ENCODE peak calls at places on chromosomes 7 and 10, in eight cellular contexts. One of them, this sample, is unnamed.

GRCh38 chr7:157003445-157004049 is 6.9 kb downstream of the MNX1 start:
- DNase-seq in stimulated activated CD4-positive, alpha-beta T cell treated with anti-CD3 and anti-CD28 coated beads, TNF-alpha, amount 100 ng/mL, for 24 hours: no peak
- DNase-seq in endothelial cell: peak; percentile 13
- DNase-seq in GM12891: no peak
- DNase-seq in left colon: peak; percentile 87
- DNase-seq in substantia nigra: no peak
- DNase-seq in bronchial epithelial cell: no peak
- DNase-seq in C1 segment of cervical spinal cord: no peak
- DNase-seq in this sample: no peak

GRCh38 chr7:1449501-1449900 is 9.8 kb downstream of the MICALL2 start:
- DNase-seq in stimulated activated CD4-positive, alpha-beta T cell treated with anti-CD3 and anti-CD28 coated beads, TNF-alpha, amount 100 ng/mL, for 24 hours: no peak
- DNase-seq in endothelial cell: no peak
- DNase-seq in GM12891: no peak
- DNase-seq in left colon: no peak
- DNase-seq in substantia nigra: no peak
- DNase-seq in bronchial epithelial cell: no peak
- DNase-seq in C1 segment of cervical spinal cord: no peak
- DNase-seq in this sample: no peak

GRCh38 chr7:142796001-142796500 is 25.3 kb downstream of the PRSS2 start:
- DNase-seq in stimulated activated CD4-positive, alpha-beta T cell treated with anti-CD3 and anti-CD28 coated beads, TNF-alpha, amount 100 ng/mL, for 24 hours: no peak
- DNase-seq in endothelial cell: no peak
- DNase-seq in GM12891: no peak
- DNase-seq in left colon: no peak
- DNase-seq in substantia nigra: no peak
- DNase-seq in bronchial epithelial cell: no peak
- DNase-seq in C1 segment of cervical spinal cord: no peak
- DNase-seq in this sample: peak; percentile 63

GRCh38 chr10:100978896-100979185 is 8.5 kb downstream of the MRPL43 start:
- DNase-seq in stimulated activated CD4-positive, alpha-beta T cell treated with anti-CD3 and anti-CD28 coated beads, TNF-alpha, amount 100 ng/mL, for 24 hours: no peak
- DNase-seq in endothelial cell: no peak
- DNase-seq in GM12891: no peak
- DNase-seq in left colon: no peak
- DNase-seq in substantia nigra: no peak
- DNase-seq in bronchial epithelial cell: no peak
- DNase-seq in C1 segment of cervical spinal cord: no peak
- DNase-seq in this sample: no peak

GRCh38 chr7:128450409-128450808 is 5.3 kb upstream of the HILPDA start:
- DNase-seq in stimulated activated CD4-positive, alpha-beta T cell treated with anti-CD3 and anti-CD28 coated beads, TNF-alpha, amount 100 ng/mL, for 24 hours: no peak
- DNase-seq in endothelial cell: no peak
- DNase-seq in GM12891: no peak
- DNase-seq in left colon: no peak
- DNase-seq in substantia nigra: no peak
- DNase-seq in bronchial epithelial cell: no peak
- DNase-seq in C1 segment of cervical spinal cord: no peak
- DNase-seq in this sample: no peak

GRCh38 chr7:105941596-105941995 is 21.5 kb upstream of the CDHR3 start:
- DNase-seq in stimulated activated CD4-positive, alpha-beta T cell treated with anti-CD3 and anti-CD28 coated beads, TNF-alpha, amount 100 ng/mL, for 24 hours: no peak
- DNase-seq in endothelial cell: no peak
- DNase-seq in GM12891: no peak
- DNase-seq in left colon: no peak
- DNase-seq in substantia nigra: no peak
- DNase-seq in bronchial epithelial cell: no peak
- DNase-seq in C1 segment of cervical spinal cord: no peak
- DNase-seq in this sample: no peak

GRCh38 chr7:43721193-43721806 is 8.0 kb downstream of the COA1 start:
- DNase-seq in stimulated activated CD4-positive, alpha-beta T cell treated with anti-CD3 and anti-CD28 coated beads, TNF-alpha, amount 100 ng/mL, for 24 hours: no peak
- DNase-seq in endothelial cell: no peak
- DNase-seq in GM12891: no peak
- DNase-seq in left colon: no peak
- DNase-seq in substantia nigra: no peak
- DNase-seq in bronchial epithelial cell: peak; percentile 52
- DNase-seq in C1 segment of cervical spinal cord: no peak
- DNase-seq in this sample: no peak

GRCh38 chr10:600876-601275 is 88.6 kb downstream of the DIP2C start:
- DNase-seq in stimulated activated CD4-positive, alpha-beta T cell treated with anti-CD3 and anti-CD28 coated beads, TNF-alpha, amount 100 ng/mL, for 24 hours: no peak
- DNase-seq in endothelial cell: no peak
- DNase-seq in GM12891: no peak
- DNase-seq in left colon: no peak
- DNase-seq in substantia nigra: no peak
- DNase-seq in bronchial epithelial cell: no peak
- DNase-seq in C1 segment of cervical spinal cord: no peak
- DNase-seq in this sample: no peak

This sample was measured in cardiac septum.